ENCODE peak calls at places on chromosome 14, in seven cellular contexts. Z, E, D, O, M, B and A are unnamed samples.

GRCh38 chr14:99425272-99425681 is 55.4 kb downstream of the SETD3 start:
- DNase-seq in M (no peak), E (peak), D (no peak), Z (no peak), O (no peak), B (no peak), A (no peak)

GRCh38 chr14:61122862-61123261 is 141.8 kb downstream of the SLC38A6 start:
- DNase-seq in D (no peak), B (no peak), Z (no peak), O (no peak), M (no peak), E (no peak), A (no peak)

GRCh38 chr14:44812672-44813071 is 149.1 kb downstream of the KLHL28 start:
- DNase-seq in O (no peak), M (no peak), B (no peak), Z (no peak), D (no peak), E (no peak), A (no peak)

GRCh38 chr14:103607039-103607668 is 21.9 kb upstream of the KLC1 start:
- DNase-seq in B (peak), O (no peak), D (peak), E (peak), M (peak), Z (peak), A (no peak)

GRCh38 chr14:64755661-64756265 is 51.5 kb downstream of the PLEKHG3 start:
- DNase-seq in O (no peak), M (no peak), Z (no peak), D (peak), B (no peak), E (no peak), A (no peak)

GRCh38 chr14:64654072-64654899 is 49.9 kb upstream of the PLEKHG3 start:
- DNase-seq in E (no peak), B (peak), Z (no peak), O (no peak), M (no peak), D (no peak), A (no peak)

GRCh38 chr14:60085085-60085484 is 6.6 kb upstream of the PCNX4 start:
- DNase-seq in M (no peak), B (no peak), D (no peak), O (no peak), Z (no peak), E (no peak), A (no peak)

GRCh38 chr14:79265366-79265765 is 945.9 kb downstream of the DIO2 start:
- DNase-seq in Z (no peak), B (no peak), M (no peak), O (no peak), D (no peak), E (no peak), A (no peak)

GRCh38 chr14:102760485-102761193 is 16.6 kb upstream of the TRAF3 start:
- DNase-seq in D (no peak), E (no peak), O (no peak), B (no peak), M (no peak), Z (peak), A (no peak)